ENCODE peak calls at places on chromosomes 16 and 17, in nine cellular contexts. Y is activated CD4-positive, CD25-positive, alpha-beta regulatory T cell; G is AG09319; F is B cell; H is ovary; E is HL-60; U is iris pigment epithelial cell; O is stimulated activated CD8-positive, alpha-beta memory T cell treated with anti-CD3 and anti-CD28 coated beads, Interleukin-4, amount 100 ng/mL, for 24 hours; P is activated CD4-positive, alpha-beta T cell treated with anti-CD3 and anti-CD28 coated beads for 48 hours. I is an unnamed sample.

GRCh38 chr16:28865722-28866453 is 2.2 kb downstream of the SH2B1 start:
- DNase-seq in U (no peak), F (peak; percentile 38), G (no peak), E (no peak), P (no peak), H (no peak), Y (no peak), O (no peak), I (no peak)

GRCh38 chr16:64687796-64688195 is 434.1 kb downstream of the CDH11 start:
- DNase-seq in P (no peak), U (no peak), Y (no peak), E (no peak), H (no peak), G (no peak), F (no peak), O (no peak), I (no peak)

GRCh38 chr17:82497483-82498405 is 21.8 kb upstream of the FOXK2 start:
- DNase-seq in O (no peak), H (peak; percentile 71), Y (no peak), U (peak; percentile 92), F (peak; percentile 59), E (peak; percentile 55), G (no peak), P (peak; percentile 52), I (no peak)

GRCh38 chr17:64399071-64399766 is 8.6 kb upstream of the PECAM1 start:
- DNase-seq in F (no peak), Y (no peak), P (no peak), H (no peak), O (no peak), E (no peak), U (peak; percentile 54), G (no peak), I (no peak)

GRCh38 chr17:10217916-10218315 is 19.5 kb upstream of the GAS7 start:
- DNase-seq in H (no peak), E (no peak), Y (no peak), G (no peak), U (peak; percentile 27), O (no peak), P (no peak), F (no peak), I (no peak)

GRCh38 chr17:1896243-1897163 is 66.7 kb downstream of the RPA1 start:
- DNase-seq in G (no peak), Y (no peak), E (no peak), H (peak; percentile 9), U (no peak), O (no peak), F (no peak), P (no peak), I (no peak)

GRCh38 chr17:1365445-1366039 is 34.5 kb downstream of the YWHAE start:
- DNase-seq in F (peak; percentile 67), Y (no peak), H (no peak), O (no peak), P (peak; percentile 59), E (peak; percentile 59), G (peak; percentile 64), U (peak; percentile 84), I (peak; percentile 69)

GRCh38 chr16:54817432-54817831 is 113.2 kb upstream of the IRX5 start:
- DNase-seq in P (no peak), E (no peak), O (no peak), F (no peak), G (no peak), H (no peak), Y (no peak), U (peak; percentile 3), I (no peak)

GRCh38 chr17:79743614-79744013 is 12.9 kb downstream of the ENPP7 start:
- DNase-seq in O (no peak), U (no peak), P (no peak), H (no peak), F (no peak), E (no peak), G (no peak), Y (no peak), I (no peak)

GRCh38 chr16:20763461-20764232 is at the start of gene ACSM3:
- DNase-seq in U (peak; percentile 82), H (no peak), O (peak; percentile 29), F (peak; percentile 80), Y (peak; percentile 24), G (peak; percentile 40), P (peak; percentile 70), E (peak; percentile 87), I (peak; percentile 62)

GRCh38 chr17:55527520-55528118 is 16.4 kb upstream of the SMIM36 start:
- DNase-seq in F (no peak), Y (no peak), H (peak; percentile 46), E (peak; percentile 34), U (peak; percentile 84), G (peak; percentile 40), O (no peak), P (no peak), I (peak; percentile 37)

GRCh38 chr17:81436294-81436849 is 41.1 kb downstream of the BAHCC1 start:
- DNase-seq in O (no peak), F (no peak), U (no peak), P (no peak), H (peak; percentile 86), Y (no peak), G (no peak), E (no peak), I (peak; percentile 75)

GRCh38 chr17:61284174-61284573 is 115.5 kb upstream of the TBX2 start:
- DNase-seq in O (no peak), F (no peak), H (no peak), E (no peak), P (no peak), U (peak; percentile 87), Y (no peak), G (no peak), I (no peak)

GRCh38 chr16:84103678-84104077 is 13.1 kb downstream of the MBTPS1 start:
- DNase-seq in P (no peak), G (no peak), H (no peak), O (no peak), Y (no peak), E (no peak), U (no peak), F (no peak), I (no peak)

GRCh38 chr17:14301761-14302401 is 1.0 kb downstream of the HS3ST3B1 start:
- DNase-seq in F (peak; percentile 71), H (peak; percentile 65), E (peak; percentile 49), G (no peak), U (peak; percentile 67), P (peak; percentile 75), Y (peak; percentile 33), O (peak; percentile 55), I (peak; percentile 26)

GRCh38 chr17:76345377-76345945 is 8.3 kb downstream of the PRPSAP1 start:
- DNase-seq in O (no peak), H (no peak), U (no peak), G (peak; percentile 10), E (no peak), Y (no peak), P (no peak), F (no peak), I (no peak)

GRCh38 chr17:48357727-48358126 is 72.3 kb downstream of the SKAP1 start:
- DNase-seq in U (no peak), F (no peak), Y (no peak), H (no peak), P (no peak), G (no peak), O (no peak), E (no peak), I (no peak)

GRCh38 chr17:4739122-4740024 is at the start of the genes CXCL16 and ZMYND15:
- DNase-seq in E (no peak), F (peak; percentile 98), H (peak; percentile 74), O (no peak), G (no peak), Y (no peak), P (peak; percentile 58), U (peak; percentile 36), I (peak; percentile 54)

GRCh38 chr16:4298761-4299522 is 16.9 kb upstream of the GLIS2 start:
- DNase-seq in Y (no peak), F (no peak), G (peak; percentile 80), E (no peak), U (peak; percentile 90), H (peak; percentile 82), P (no peak), O (no peak), I (peak; percentile 78)

GRCh38 chr16:72501739-72502653 is 330.0 kb upstream of the PMFBP1 start:
- DNase-seq in F (peak; percentile 51), P (peak; percentile 55), U (peak; percentile 81), G (peak; percentile 41), Y (no peak), O (peak; percentile 22), E (peak; percentile 63), H (peak; percentile 55), I (peak; percentile 41)

GRCh38 chr17:80117491-80118401 is 16.4 kb downstream of the GAA start:
- DNase-seq in G (no peak), F (peak; percentile 29), U (no peak), P (no peak), O (no peak), H (no peak), Y (no peak), E (no peak), I (no peak)

GRCh38 chr17:21173543-21173942 is 40.4 kb downstream of the TMEM11 start:
- DNase-seq in G (no peak), U (no peak), F (no peak), O (no peak), P (no peak), H (no peak), E (no peak), Y (no peak), I (no peak)

GRCh38 chr16:27235055-27235937 is 32.0 kb downstream of the KDM8 start:
- DNase-seq in P (peak; percentile 89), Y (peak; percentile 39), F (no peak), G (peak; percentile 81), U (peak; percentile 90), H (peak; percentile 86), O (peak; percentile 61), E (peak; percentile 76), I (peak; percentile 83)

GRCh38 chr16:10941127-10941933 is 938 bp downstream of the DEXI start:
- DNase-seq in H (peak; percentile 61), O (no peak), F (no peak), P (peak; percentile 19), Y (no peak), U (no peak), E (no peak), G (no peak), I (no peak)

GRCh38 chr17:62178579-62178978 is 113.5 kb upstream of the MED13 start:
- DNase-seq in G (no peak), Y (no peak), E (no peak), H (no peak), P (no peak), U (peak; percentile 30), F (no peak), O (no peak), I (no peak)

GRCh38 chr17:47705536-47706481 is 11.8 kb downstream of the TBKBP1 start:
- DNase-seq in E (no peak), P (peak; percentile 73), G (no peak), Y (peak; percentile 22), O (no peak), H (no peak), F (no peak), U (no peak), I (no peak)

GRCh38 chr17:45355087-45355486 is 38.3 kb upstream of the MAP3K14 start:
- DNase-seq in O (no peak), U (no peak), Y (no peak), H (peak; percentile 2), P (no peak), F (no peak), E (no peak), G (no peak), I (no peak)

GRCh38 chr16:4089251-4089810 is 26.9 kb downstream of the ADCY9 start:
- DNase-seq in O (no peak), U (no peak), Y (no peak), P (no peak), F (no peak), H (no peak), G (no peak), E (no peak), I (no peak)

GRCh38 chr16:86901483-86901882 is 323.1 kb downstream of the FOXL1 start:
- DNase-seq in E (no peak), H (no peak), Y (no peak), F (no peak), O (no peak), G (no peak), P (no peak), U (peak; percentile 75), I (no peak)

GRCh38 chr17:73696251-73696650 is 52.0 kb upstream of the SDK2 start:
- DNase-seq in U (no peak), F (no peak), H (no peak), Y (no peak), O (no peak), P (no peak), E (no peak), G (no peak), I (no peak)

GRCh38 chr16:84196727-84197486 is 6.0 kb downstream of the ADAD2 start:
- DNase-seq in U (no peak), H (no peak), F (no peak), P (no peak), E (peak; percentile 32), G (no peak), Y (no peak), O (no peak), I (no peak)

I was measured in uterus.